ENCODE peak calls at places on chromosome 14, in seven cellular contexts. One of them, this sample, is unnamed.

GRCh38 chr14:61460063-61460462 is 138.7 kb downstream of the PRKCH start:
- DNase-seq in D341Med: no peak
- DNase-seq in B cell: no peak
- DNase-seq in NCI-H748 treated with DMSO at 0.1 percent for 48 hours: no peak
- DNase-seq in AML-193: no peak
- DNase-seq in activated CD4-positive, alpha-beta T cell treated with anti-CD3 and anti-CD28 coated beads, Interleukin-2, amount 10 ng/mL, durations not matched to agents 7 days and 5 days: no peak
- DNase-seq in HFF-Myc: no peak
- DNase-seq in this sample: no peak

GRCh38 chr14:100304825-100305445 is 1.3 kb downstream of the SLC25A29 start:
- DNase-seq in activated CD4-positive, alpha-beta T cell treated with anti-CD3 and anti-CD28 coated beads, Interleukin-2, amount 10 ng/mL, durations not matched to agents 7 days and 5 days: no peak
- DNase-seq in D341Med: peak
- DNase-seq in AML-193: peak
- DNase-seq in NCI-H748 treated with DMSO at 0.1 percent for 48 hours: peak
- DNase-seq in B cell: no peak
- DNase-seq in HFF-Myc: no peak
- DNase-seq in this sample: no peak

GRCh38 chr14:79502101-79502750 is 709.1 kb downstream of the DIO2 start:
- DNase-seq in activated CD4-positive, alpha-beta T cell treated with anti-CD3 and anti-CD28 coated beads, Interleukin-2, amount 10 ng/mL, durations not matched to agents 7 days and 5 days: no peak
- DNase-seq in B cell: no peak
- DNase-seq in NCI-H748 treated with DMSO at 0.1 percent for 48 hours: no peak
- DNase-seq in D341Med: no peak
- DNase-seq in HFF-Myc: no peak
- DNase-seq in AML-193: no peak
- DNase-seq in this sample: no peak

GRCh38 chr14:103296007-103296406 is 38.0 kb upstream of the EIF5 start:
- DNase-seq in activated CD4-positive, alpha-beta T cell treated with anti-CD3 and anti-CD28 coated beads, Interleukin-2, amount 10 ng/mL, durations not matched to agents 7 days and 5 days: no peak
- DNase-seq in NCI-H748 treated with DMSO at 0.1 percent for 48 hours: no peak
- DNase-seq in AML-193: no peak
- DNase-seq in HFF-Myc: peak
- DNase-seq in B cell: no peak
- DNase-seq in D341Med: no peak
- DNase-seq in this sample: no peak

GRCh38 chr14:42110167-42110566 is 503.5 kb downstream of the LRFN5 start:
- DNase-seq in D341Med: peak
- DNase-seq in HFF-Myc: peak
- DNase-seq in AML-193: peak
- DNase-seq in activated CD4-positive, alpha-beta T cell treated with anti-CD3 and anti-CD28 coated beads, Interleukin-2, amount 10 ng/mL, durations not matched to agents 7 days and 5 days: no peak
- DNase-seq in NCI-H748 treated with DMSO at 0.1 percent for 48 hours: peak
- DNase-seq in B cell: no peak
- DNase-seq in this sample: no peak

GRCh38 chr14:81408595-81408994 is 8.5 kb upstream of the STON2 start:
- DNase-seq in B cell: no peak
- DNase-seq in NCI-H748 treated with DMSO at 0.1 percent for 48 hours: no peak
- DNase-seq in AML-193: no peak
- DNase-seq in HFF-Myc: no peak
- DNase-seq in D341Med: no peak
- DNase-seq in activated CD4-positive, alpha-beta T cell treated with anti-CD3 and anti-CD28 coated beads, Interleukin-2, amount 10 ng/mL, durations not matched to agents 7 days and 5 days: no peak
- DNase-seq in this sample: no peak

GRCh38 chr14:87133073-87133815 is 859.7 kb downstream of the GALC start:
- DNase-seq in HFF-Myc: peak
- DNase-seq in AML-193: no peak
- DNase-seq in D341Med: no peak
- DNase-seq in activated CD4-positive, alpha-beta T cell treated with anti-CD3 and anti-CD28 coated beads, Interleukin-2, amount 10 ng/mL, durations not matched to agents 7 days and 5 days: no peak
- DNase-seq in B cell: no peak
- DNase-seq in NCI-H748 treated with DMSO at 0.1 percent for 48 hours: no peak
- DNase-seq in this sample: no peak

GRCh38 chr14:24634158-24634557 is at the start of gene GZMB:
- DNase-seq in HFF-Myc: no peak
- DNase-seq in B cell: no peak
- DNase-seq in D341Med: no peak
- DNase-seq in activated CD4-positive, alpha-beta T cell treated with anti-CD3 and anti-CD28 coated beads, Interleukin-2, amount 10 ng/mL, durations not matched to agents 7 days and 5 days: peak
- DNase-seq in AML-193: no peak
- DNase-seq in NCI-H748 treated with DMSO at 0.1 percent for 48 hours: no peak
- DNase-seq in this sample: no peak

GRCh38 chr14:99035712-99036593 is 236.0 kb downstream of the BCL11B start:
- DNase-seq in NCI-H748 treated with DMSO at 0.1 percent for 48 hours: no peak
- DNase-seq in AML-193: no peak
- DNase-seq in activated CD4-positive, alpha-beta T cell treated with anti-CD3 and anti-CD28 coated beads, Interleukin-2, amount 10 ng/mL, durations not matched to agents 7 days and 5 days: no peak
- DNase-seq in D341Med: no peak
- DNase-seq in HFF-Myc: peak
- DNase-seq in B cell: peak
- DNase-seq in this sample: no peak

GRCh38 chr14:93719234-93719633 is 69.1 kb downstream of the PRIMA1 start:
- DNase-seq in HFF-Myc: no peak
- DNase-seq in activated CD4-positive, alpha-beta T cell treated with anti-CD3 and anti-CD28 coated beads, Interleukin-2, amount 10 ng/mL, durations not matched to agents 7 days and 5 days: no peak
- DNase-seq in NCI-H748 treated with DMSO at 0.1 percent for 48 hours: no peak
- DNase-seq in AML-193: no peak
- DNase-seq in B cell: no peak
- DNase-seq in D341Med: no peak
- DNase-seq in this sample: no peak

GRCh38 chr14:73774244-73774575 is 60.0 kb upstream of the PNMA1 start:
- DNase-seq in B cell: no peak
- DNase-seq in AML-193: no peak
- DNase-seq in activated CD4-positive, alpha-beta T cell treated with anti-CD3 and anti-CD28 coated beads, Interleukin-2, amount 10 ng/mL, durations not matched to agents 7 days and 5 days: no peak
- DNase-seq in D341Med: no peak
- DNase-seq in HFF-Myc: no peak
- DNase-seq in NCI-H748 treated with DMSO at 0.1 percent for 48 hours: no peak
- DNase-seq in this sample: no peak